ENCODE peak calls at places on chromosomes 5 and 9, in five cellular contexts. Y is neural progenitor cell; L is CD8-positive, alpha-beta T cell; D is AG04450; T is A549. W is an unnamed sample.

GRCh38 chr5:178553517-178553916 is 36.7 kb downstream of the COL23A1 start:
- DNase-seq in T (no peak), D (no peak), L (no peak), Y (no peak), W (no peak)

GRCh38 chr5:156718985-156719384 is 131.1 kb upstream of the PPP1R2B start:
- DNase-seq in D (no peak), T (no peak), L (no peak), Y (no peak), W (no peak)

GRCh38 chr9:69044226-69045219 is 9.0 kb downstream of the FXN start:
- DNase-seq in D (no peak), L (no peak), T (no peak), Y (peak), W (no peak)

GRCh38 chr9:35341585-35341984 is 148.3 kb upstream of the RUSC2 start:
- DNase-seq in T (no peak), L (no peak), Y (no peak), D (peak), W (no peak)

GRCh38 chr5:39800202-39800601 is 375.4 kb upstream of the DAB2 start:
- DNase-seq in Y (peak), L (no peak), T (no peak), D (no peak), W (no peak)

GRCh38 chr5:107772418-107773310 is 101.9 kb upstream of the EFNA5 start:
- DNase-seq in L (no peak), Y (peak), T (no peak), D (no peak), W (no peak)

GRCh38 chr9:111076519-111076918 is 38.2 kb upstream of the LPAR1 start:
- DNase-seq in L (no peak), D (no peak), T (no peak), Y (no peak), W (no peak)

GRCh38 chr5:116536279-116537161 is 38.1 kb downstream of the SEMA6A start:
- DNase-seq in L (no peak), D (no peak), Y (peak), T (no peak), W (no peak)

GRCh38 chr5:14665949-14666741 is 1.6 kb downstream of the OTULIN start:
- DNase-seq in T (peak), L (peak), D (no peak), Y (peak), W (no peak)

GRCh38 chr9:99352786-99353185 is 130.7 kb downstream of the SEC61B start:
- DNase-seq in T (no peak), Y (no peak), D (no peak), L (no peak), W (no peak)

GRCh38 chr9:107683566-107683965 is 194.0 kb upstream of the KLF4 start:
- DNase-seq in D (no peak), Y (no peak), L (no peak), T (no peak), W (no peak)

GRCh38 chr5:140808889-140809291 is 2.0 kb downstream of the PCDHA4 start:
- DNase-seq in T (no peak), D (no peak), Y (no peak), L (no peak), W (no peak)

GRCh38 chr5:140802781-140803271 is 2.0 kb downstream of the PCDHA3 start:
- DNase-seq in Y (no peak), L (no peak), D (no peak), T (no peak), W (no peak)

GRCh38 chr5:140801494-140801841 is 611 bp downstream of the PCDHA3 start:
- DNase-seq in Y (no peak), L (no peak), D (no peak), T (peak), W (no peak)

DNA sequence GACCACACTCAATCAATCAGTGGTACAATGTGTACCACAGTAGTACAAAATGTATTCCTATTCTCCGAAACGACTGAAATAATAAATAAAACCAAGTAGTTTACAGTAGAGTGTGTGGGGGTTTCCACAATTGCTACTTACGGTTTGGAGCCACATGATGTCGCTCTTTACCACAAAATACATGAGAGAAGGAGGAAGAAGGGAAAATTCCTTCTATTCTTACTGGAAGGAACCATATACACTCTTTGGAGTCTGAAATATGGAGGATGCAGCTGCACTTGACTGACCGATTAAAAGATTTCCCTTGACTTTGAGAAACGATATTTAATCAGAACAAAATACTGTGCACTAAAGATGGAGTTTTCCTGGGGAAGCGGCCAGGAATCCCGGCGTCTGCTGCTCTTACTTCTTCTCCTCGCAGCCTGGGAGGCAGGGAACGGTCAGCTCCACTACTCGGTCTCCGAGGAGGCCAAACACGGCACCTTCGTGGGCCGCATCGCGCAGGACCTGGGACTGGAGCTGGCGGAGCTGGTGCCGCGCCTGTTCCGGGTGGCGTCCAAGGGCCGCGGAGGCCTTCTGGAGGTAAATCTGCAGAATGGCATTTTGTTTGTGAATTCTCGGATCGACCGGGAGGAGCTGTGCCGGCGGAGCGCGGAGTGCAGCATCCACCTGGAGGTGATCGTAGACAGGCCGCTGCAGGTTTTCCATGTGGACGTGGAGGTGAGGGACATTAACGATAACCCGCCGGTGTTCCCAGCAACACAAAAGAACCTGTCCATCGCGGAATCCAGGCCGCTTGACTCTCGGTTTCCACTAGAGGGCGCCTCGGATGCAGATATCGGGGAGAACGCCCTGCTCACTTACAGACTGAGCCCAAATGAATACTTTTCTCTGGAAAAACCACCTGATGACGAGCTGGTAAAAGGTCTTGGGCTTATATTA is at the start of gene PCDHA4:
- DNase-seq in Y (peak), D (no peak), T (peak), L (no peak), W (no peak)
- H3K4me3 ChIP-seq in Y (peak), D (no peak), T (peak), L (no peak), W (no peak)

GRCh38 chr9:131273791-131274673 is 2.3 kb downstream of the FAM78A start:
- DNase-seq in D (no peak), L (no peak), Y (no peak), T (no peak), W (no peak)

GRCh38 chr9:131273146-131273545 is 3.2 kb downstream of the FAM78A start:
- DNase-seq in L (no peak), D (no peak), T (no peak), Y (no peak), W (no peak)

GRCh38 chr9:131272212-131272611 is 4.1 kb downstream of the FAM78A start:
- DNase-seq in T (no peak), L (no peak), Y (no peak), D (no peak), W (no peak)

GRCh38 chr9:131270171-131271015 is 5.9 kb downstream of the FAM78A start:
- DNase-seq in D (no peak), L (no peak), T (no peak), Y (no peak), W (no peak)

GRCh38 chr9:131271506-131271931 is 4.8 kb downstream of the FAM78A start:
- DNase-seq in Y (no peak), T (no peak), D (no peak), L (no peak), W (no peak)
- TF ChIP-seq CTCF in Y (no peak), T (no peak), D (no peak), L (no peak), W (no peak)

GRCh38 chr5:53481354-53481886 is 991 bp downstream of the FST start:
- DNase-seq in D (no peak), L (no peak), Y (no peak), T (no peak), W (no peak)

GRCh38 chr5:53479656-53480473 is 564 bp upstream of the FST start:
- DNase-seq in T (peak), L (no peak), D (no peak), Y (peak), W (no peak)

GRCh38 chr5:53481887-53482716 is 1.7 kb downstream of the FST start:
- DNase-seq in T (peak), L (no peak), Y (peak), D (no peak), W (no peak)

GRCh38 chr5:53479045-53479655 is 1.3 kb upstream of the FST start:
- DNase-seq in D (no peak), Y (peak), T (no peak), L (no peak), W (no peak)

GRCh38 chr5:53480474-53481353 is at the start of gene FST:
- DNase-seq in D (no peak), T (no peak), Y (peak), L (no peak), W (no peak)
- H3K4me3 ChIP-seq in D (peak), T (peak), Y (peak), L (peak), W (peak)

GRCh38 chr5:79105868-79106267 is 5.7 kb upstream of the BHMT start:
- DNase-seq in L (no peak), Y (no peak), T (no peak), D (no peak), W (no peak)
- TF ChIP-seq CTCF in L (no peak), Y (no peak), T (no peak), D (no peak), W (no peak)

GRCh38 chr9:22809371-22809770 is 362.7 kb downstream of the DMRTA1 start:
- DNase-seq in T (no peak), Y (no peak), L (no peak), D (no peak), W (no peak)

GRCh38 chr9:22813520-22813919 is 366.9 kb downstream of the DMRTA1 start:
- DNase-seq in T (peak), Y (peak), D (no peak), L (no peak), W (peak)

GRCh38 chr9:22808876-22809275 is 362.3 kb downstream of the DMRTA1 start:
- DNase-seq in L (no peak), Y (no peak), T (no peak), D (no peak), W (no peak)
- H3K4me3 ChIP-seq in L (no peak), Y (no peak), T (no peak), D (no peak), W (no peak)

GRCh38 chr5:64019746-64020145 is 57.5 kb upstream of the HTR1A start:
- DNase-seq in D (no peak), L (no peak), Y (peak), T (no peak), W (no peak)

DNA sequence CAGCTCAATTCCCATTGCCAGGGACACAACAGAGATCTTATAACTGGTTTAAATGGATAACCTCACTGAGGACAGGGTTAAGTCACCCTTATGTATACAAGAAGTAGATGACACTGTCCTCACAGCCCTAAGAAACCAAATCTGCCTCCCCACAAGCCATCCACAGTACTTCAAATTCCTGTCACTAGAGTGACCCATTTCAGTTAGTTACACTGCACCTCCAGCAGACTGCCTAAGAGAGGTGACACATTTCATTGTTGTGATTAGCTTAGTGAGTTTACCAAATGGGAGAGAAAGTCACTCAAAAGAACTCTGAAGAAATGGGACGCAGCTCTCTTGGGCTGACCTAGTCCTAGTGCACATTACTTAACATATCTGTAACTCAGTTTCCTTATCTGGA is 53.6 kb upstream of the HTR1A start:
- DNase-seq in L (no peak), T (no peak), D (no peak), Y (peak), W (no peak)
- TF ChIP-seq CTCF in L (no peak), T (no peak), D (no peak), Y (peak), W (no peak)

DNA sequence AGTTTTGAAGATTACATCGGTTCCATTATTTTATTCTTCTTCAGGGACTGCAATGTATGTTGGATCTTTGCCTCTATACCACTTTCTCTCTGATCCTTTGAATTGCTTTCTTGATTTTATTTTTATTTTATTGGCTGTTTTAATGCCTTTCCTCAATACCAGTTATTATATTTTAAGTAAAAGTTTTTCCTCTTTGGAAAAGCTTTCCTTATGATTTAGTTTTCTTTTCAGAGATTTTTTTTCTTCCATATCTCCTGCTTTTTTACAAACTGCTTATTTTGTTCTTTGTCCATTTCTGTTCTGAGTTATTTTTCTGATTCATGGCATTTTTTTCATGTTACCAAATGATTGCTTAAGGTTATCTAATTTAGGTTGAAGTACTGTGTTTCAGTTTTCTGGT is 11.5 kb downstream of the ZMAT2 start:
- DNase-seq in T (no peak), D (no peak), Y (no peak), L (no peak), W (no peak)
- H3K4me3 ChIP-seq in T (peak), D (no peak), Y (no peak), L (no peak), W (no peak)

DNA sequence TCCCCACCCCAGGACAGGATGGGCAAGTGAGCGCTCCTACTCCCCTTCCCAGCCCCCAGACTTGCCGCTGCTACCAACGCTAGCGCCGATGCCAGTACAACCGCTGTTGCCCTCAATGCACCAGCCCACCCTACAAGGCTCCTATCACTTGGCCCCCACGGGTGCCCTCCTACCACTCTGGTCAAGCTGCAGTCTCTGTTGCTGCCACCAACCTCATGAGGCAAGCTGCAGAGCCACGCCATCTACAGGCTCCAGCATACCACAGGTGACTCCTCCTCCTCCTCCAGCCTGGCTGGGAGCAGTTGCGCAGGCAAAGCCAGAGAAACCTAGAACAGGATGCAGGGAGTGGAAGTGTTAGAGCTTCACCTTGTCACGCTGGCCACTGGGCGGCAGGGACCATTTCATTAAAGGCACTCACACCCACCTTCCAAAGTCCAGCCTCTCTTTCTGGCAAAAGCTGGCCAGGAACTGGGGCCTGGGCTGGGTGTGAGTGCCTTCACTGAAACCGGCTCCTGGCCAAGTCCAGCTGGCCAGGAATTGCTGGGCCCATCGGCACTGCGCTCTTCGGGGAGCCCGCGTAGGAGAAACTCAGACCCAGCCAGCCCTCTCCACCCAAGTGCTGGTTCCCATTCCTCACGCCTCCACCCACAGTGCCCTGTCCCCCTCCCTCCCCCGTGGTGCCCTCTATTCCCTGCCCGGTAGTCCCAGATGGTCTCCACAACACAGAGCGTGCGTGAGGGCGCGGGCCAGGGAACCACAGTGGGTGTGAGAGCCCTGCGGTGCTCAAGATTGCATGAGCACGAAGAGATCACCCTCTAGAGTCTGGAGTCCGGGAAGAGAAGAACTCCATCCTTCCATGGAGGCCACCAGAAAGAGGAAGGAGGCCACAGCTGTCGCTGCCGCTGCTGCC is 1.6 kb upstream of the PCAT7 start:
- DNase-seq in L (no peak), Y (peak), D (no peak), T (peak), W (no peak)
- TF ChIP-seq CTCF in L (no peak), Y (peak), D (no peak), T (no peak), W (no peak)

W was measured in retinal pigment epithelial cell.